ENCODE peak calls at places on chromosomes 13 and 19, in five cellular contexts. F is omental fat pad, C is T-helper 2 cell, A is 8988T, M is GM23338. H is an unnamed sample.

GRCh38 chr19:41958367-41959055 is 610 bp downstream of the RABAC1 start:
- DNase-seq in F (peak; percentile 85), C (peak; percentile 87), A (peak; percentile 58), M (peak; percentile 96), H (peak; percentile 81)

GRCh38 chr13:108155185-108156106 is 59.9 kb downstream of the LIG4 start:
- DNase-seq in F (peak; percentile 82), C (peak; percentile 38), A (no peak), M (peak; percentile 69), H (peak; percentile 50)

GRCh38 chr13:73372691-73373627 is 314.2 kb downstream of the KLF5 start:
- DNase-seq in F (no peak), C (no peak), A (no peak), M (no peak), H (no peak)

GRCh38 chr19:703651-704446 is 4.9 kb upstream of the PALM start:
- DNase-seq in F (peak; percentile 73), C (peak; percentile 54), A (peak; percentile 73), M (peak; percentile 96), H (peak; percentile 66)

GRCh38 chr13:45658586-45659235 is 43.2 kb upstream of the ERICH6B start:
- DNase-seq in F (no peak), C (no peak), A (no peak), M (no peak), H (no peak)

GRCh38 chr13:97535619-97536018 is 101.7 kb downstream of the RAP2A start:
- DNase-seq in F (no peak), C (no peak), A (no peak), M (no peak), H (no peak)

GRCh38 chr13:40439928-40440327 is 226.5 kb downstream of the FOXO1 start:
- DNase-seq in F (no peak), C (no peak), A (no peak), M (no peak), H (no peak)

GRCh38 chr19:36169084-36169760 is 17.0 kb upstream of the COX7A1 start:
- DNase-seq in F (no peak), C (no peak), A (no peak), M (peak; percentile 11), H (no peak)

GRCh38 chr19:34228347-34228746 is 26.0 kb upstream of the GARRE1 start:
- DNase-seq in F (no peak), C (no peak), A (no peak), M (no peak), H (no peak)

GRCh38 chr19:58518261-58519086 is 1.1 kb downstream of the ZBTB45 start:
- DNase-seq in F (no peak), C (peak; percentile 32), A (no peak), M (no peak), H (no peak)

GRCh38 chr19:30406220-30406944 is 34.2 kb downstream of the ZNF536 start:
- DNase-seq in F (no peak), C (peak; percentile 3), A (no peak), M (peak; percentile 56), H (no peak)

GRCh38 chr13:53873558-53873957 is 844.9 kb downstream of the OLFM4 start:
- DNase-seq in F (no peak), C (no peak), A (no peak), M (peak; percentile 42), H (no peak)

GRCh38 chr13:83546476-83546875 is 335.8 kb downstream of the SLITRK1 start:
- DNase-seq in F (no peak), C (no peak), A (no peak), M (no peak), H (no peak)

GRCh38 chr13:72199640-72200039 is 332.6 kb upstream of the DACH1 start:
- DNase-seq in F (no peak), C (no peak), A (no peak), M (no peak), H (no peak)

GRCh38 chr19:15194938-15195337 is 5.9 kb downstream of the NOTCH3 start:
- DNase-seq in F (no peak), C (no peak), A (no peak), M (no peak), H (no peak)

GRCh38 chr19:12938536-12939291 is at the start of gene CALR:
- DNase-seq in F (no peak), C (peak; percentile 63), A (no peak), M (no peak), H (peak; percentile 26)

GRCh38 chr19:6099037-6099436 is 11.3 kb downstream of the RFX2 start:
- DNase-seq in F (no peak), C (no peak), A (no peak), M (no peak), H (no peak)